ENCODE peak calls at places on chromosome 2, in eight cellular contexts. R, F, C, B, U, I, H and S are unnamed samples.

GRCh38 chr2:205129531-205129930 is 552.8 kb upstream of the NRP2 start:
- DNase-seq in U (no peak), B (peak), R (no peak), F (no peak), H (no peak), I (no peak), C (no peak), S (no peak)

GRCh38 chr2:207143474-207144190 is 22.1 kb downstream of the KLF7 start:
- DNase-seq in H (no peak), U (no peak), I (peak), C (peak), R (peak), F (no peak), B (peak), S (peak)

GRCh38 chr2:222160944-222161343 is 137.9 kb downstream of the PAX3 start:
- DNase-seq in C (no peak), I (no peak), R (no peak), B (no peak), U (no peak), F (peak), H (no peak), S (no peak)

GRCh38 chr2:23478933-23479683 is 94.1 kb downstream of the KLHL29 start:
- DNase-seq in U (peak), B (no peak), R (no peak), I (no peak), F (peak), H (no peak), C (no peak), S (no peak)

GRCh38 chr2:147636888-147637270 is 207.9 kb upstream of the ACVR2A start:
- DNase-seq in I (no peak), R (no peak), H (no peak), B (peak), C (no peak), U (no peak), F (no peak), S (no peak)

GRCh38 chr2:240284503-240285259 is 144.2 kb upstream of the OTOS start:
- DNase-seq in U (no peak), B (no peak), H (no peak), F (no peak), C (no peak), I (no peak), R (no peak), S (no peak)

GRCh38 chr2:11437602-11438001 is 28.4 kb downstream of the E2F6 start:
- DNase-seq in U (peak), I (no peak), C (no peak), R (no peak), B (no peak), H (no peak), F (no peak), S (no peak)

GRCh38 chr2:46849741-46850474 is 65.7 kb downstream of the MCFD2 start:
- DNase-seq in H (no peak), C (no peak), B (no peak), R (no peak), U (no peak), F (no peak), I (no peak), S (no peak)

GRCh38 chr2:211620986-211621385 is 917.6 kb downstream of the ERBB4 start:
- DNase-seq in B (no peak), H (no peak), C (no peak), U (no peak), I (no peak), F (no peak), R (no peak), S (no peak)

GRCh38 chr2:206482633-206483032 is 39.3 kb downstream of the ADAM23 start:
- DNase-seq in F (no peak), C (no peak), R (no peak), U (no peak), B (no peak), H (no peak), I (no peak), S (no peak)

GRCh38 chr2:231104115-231104713 is 20.6 kb downstream of the HTR2B start:
- DNase-seq in I (peak), B (peak), U (no peak), C (peak), R (peak), H (peak), F (peak), S (peak)